ENCODE peak calls at places on chromosomes 6 and 20, in ten cellular contexts. O, Q, H, Z, S, E, X, D, V and K are unnamed samples.

GRCh38 chr6:167742719-167743303 is 83.9 kb upstream of the AFDN start:
- DNase-seq in H (no peak), Z (no peak), V (no peak), O (no peak), Q (no peak), S (no peak), E (no peak), D (peak; percentile 70), X (no peak), K (no peak)

GRCh38 chr6:165695736-165696515 is 32.9 kb upstream of the PDE10A start:
- DNase-seq in E (no peak), Q (no peak), V (no peak), X (no peak), H (no peak), Z (no peak), D (no peak), O (no peak), S (no peak), K (no peak)

GRCh38 chr20:49132995-49133451 is 55.1 kb downstream of the STAU1 start:
- DNase-seq in D (peak; percentile 34), Z (peak; percentile 2), S (peak; percentile 79), Q (peak; percentile 50), X (peak; percentile 3), E (peak; percentile 41), V (peak; percentile 71), O (peak; percentile 46), H (peak; percentile 55), K (no peak)

GRCh38 chr6:166575190-166575589 is 11.3 kb downstream of the RAMACL start:
- DNase-seq in H (no peak), Q (no peak), D (no peak), O (no peak), S (no peak), E (no peak), V (peak; percentile 51), X (no peak), Z (no peak), K (no peak)

GRCh38 chr6:41736207-41736710 is 851 bp upstream of the TFEB start:
- DNase-seq in E (no peak), D (no peak), V (no peak), Q (no peak), Z (no peak), H (peak; percentile 26), O (no peak), S (no peak), X (no peak), K (no peak)

GRCh38 chr6:131960371-131961133 is 9.4 kb upstream of the CCN2 start:
- DNase-seq in O (no peak), E (no peak), Z (no peak), V (peak; percentile 46), H (no peak), D (no peak), S (peak; percentile 47), X (no peak), Q (no peak), K (no peak)

GRCh38 chr20:20562507-20562906 is 149.9 kb downstream of the RALGAPA2 start:
- DNase-seq in V (no peak), Z (no peak), O (no peak), X (no peak), E (no peak), H (no peak), D (no peak), Q (no peak), S (no peak), K (no peak)

GRCh38 chr6:25350593-25350992 is 71.4 kb downstream of the CARMIL1 start:
- DNase-seq in O (no peak), H (no peak), D (no peak), V (no peak), E (no peak), X (no peak), Z (no peak), S (no peak), Q (no peak), K (no peak)

GRCh38 chr6:44657201-44657824 is 269.8 kb downstream of the CDC5L start:
- DNase-seq in S (peak; percentile 53), Q (no peak), Z (no peak), X (no peak), H (no peak), V (no peak), E (no peak), D (no peak), O (no peak), K (no peak)

GRCh38 chr6:17492350-17492749 is 99.0 kb downstream of the CAP2 start:
- DNase-seq in Z (no peak), X (no peak), V (peak; percentile 8), S (no peak), D (no peak), H (no peak), O (no peak), Q (no peak), E (no peak), K (no peak)

GRCh38 chr6:74549746-74550145 is 656.1 kb downstream of the COL12A1 start:
- DNase-seq in O (no peak), Q (no peak), D (no peak), V (no peak), Z (no peak), X (no peak), E (no peak), S (no peak), H (peak; percentile 5), K (no peak)

GRCh38 chr6:96631248-96631647 is 68.3 kb downstream of the FHL5 start:
- DNase-seq in H (no peak), X (no peak), S (no peak), Z (no peak), D (no peak), V (no peak), E (no peak), O (no peak), Q (no peak), K (no peak)

GRCh38 chr6:150739711-150740349 is 125.7 kb upstream of the MTHFD1L start:
- DNase-seq in Z (no peak), E (no peak), V (no peak), S (no peak), D (no peak), H (no peak), Q (no peak), X (no peak), O (no peak), K (no peak)

GRCh38 chr6:15510121-15510520 is 152.7 kb downstream of the DTNBP1 start:
- DNase-seq in O (no peak), V (no peak), S (no peak), Q (no peak), D (no peak), E (no peak), X (no peak), Z (no peak), H (no peak), K (no peak)

GRCh38 chr20:44691424-44692423 is 23.4 kb upstream of the CCN5 start:
- DNase-seq in H (no peak), X (no peak), Z (no peak), Q (no peak), E (no peak), S (no peak), O (no peak), V (no peak), D (no peak), K (no peak)

GRCh38 chr6:56691201-56691595 is 48.5 kb upstream of the DST start:
- DNase-seq in E (no peak), S (no peak), O (no peak), H (no peak), V (no peak), X (no peak), Q (no peak), D (no peak), Z (no peak), K (peak; percentile 57)

GRCh38 chr6:167543602-167544506 is 219.0 kb downstream of the TTLL2 start:
- DNase-seq in S (no peak), H (no peak), Q (peak; percentile 74), D (no peak), X (no peak), V (no peak), E (no peak), Z (no peak), O (no peak), K (peak; percentile 32)

GRCh38 chr6:13511913-13512717 is 24.7 kb upstream of the GFOD1 start:
- DNase-seq in H (no peak), V (no peak), X (no peak), S (no peak), D (no peak), Q (peak; percentile 6), Z (no peak), O (no peak), E (no peak), K (peak; percentile 84)

GRCh38 chr6:132887204-132887603 is 72.8 kb downstream of the RPS12 start:
- DNase-seq in Q (no peak), H (no peak), Z (no peak), E (no peak), X (no peak), D (peak; percentile 38), O (no peak), S (no peak), V (no peak), K (no peak)

GRCh38 chr6:117265425-117266266 is at the start of gene VGLL2:
- DNase-seq in Z (no peak), H (peak; percentile 85), D (peak; percentile 80), X (no peak), Q (no peak), E (peak; percentile 86), V (peak; percentile 38), O (peak; percentile 34), S (peak; percentile 18), K (peak; percentile 35)

GRCh38 chr20:37907677-37908397 is 4.9 kb downstream of the VSTM2L start:
- DNase-seq in E (peak; percentile 79), D (peak; percentile 76), S (peak; percentile 42), V (peak; percentile 65), H (peak; percentile 26), O (peak; percentile 68), X (no peak), Q (peak; percentile 68), Z (no peak), K (no peak)

GRCh38 chr20:8854566-8854965 is 214.3 kb upstream of the PLCB4 start:
- DNase-seq in Z (no peak), E (no peak), Q (no peak), V (peak; percentile 66), H (no peak), D (no peak), O (no peak), S (peak; percentile 83), X (no peak), K (peak; percentile 12)

GRCh38 chr6:42387336-42387735 is 64.4 kb downstream of the TRERF1 start:
- DNase-seq in E (no peak), O (no peak), V (no peak), Z (no peak), S (no peak), H (no peak), X (peak; percentile 36), D (no peak), Q (no peak), K (no peak)

GRCh38 chr20:61771805-61772350 is 293.8 kb downstream of the TAF4 start:
- DNase-seq in S (no peak), O (no peak), V (no peak), X (no peak), Q (no peak), Z (no peak), D (no peak), H (no peak), E (no peak), K (no peak)

GRCh38 chr20:34558320-34559202 is at the start of gene MAP1LC3A:
- DNase-seq in V (peak; percentile 96), H (no peak), Q (peak; percentile 91), D (peak; percentile 78), E (peak; percentile 84), O (peak; percentile 94), S (peak; percentile 95), Z (peak; percentile 84), X (peak; percentile 97), K (peak; percentile 96)

GRCh38 chr6:139850512-139850911 is 476.1 kb upstream of the CITED2 start:
- DNase-seq in Q (no peak), D (no peak), O (no peak), Z (no peak), H (no peak), X (no peak), S (no peak), E (no peak), V (no peak), K (no peak)

GRCh38 chr20:46544576-46544975 is 5.9 kb downstream of the OCSTAMP start:
- DNase-seq in V (no peak), Q (no peak), D (no peak), X (no peak), S (peak; percentile 8), O (no peak), E (peak; percentile 0), H (no peak), Z (no peak), K (no peak)